ENCODE peak calls at places on chromosome 9, in nine cellular contexts. E is SIG-M5; K is activated T-cell treated with anti-CD3 and anti-CD28 coated beads for 1 hour; G is anterior cingulate cortex; R is spleen; J is AML-193; V is neural progenitor cell; U is psoas muscle; W is activated naive CD8-positive, alpha-beta T cell treated with anti-CD3 and anti-CD28 coated beads, Interleukin-2, amount 50 U/mL, for 16 hours. N is an unnamed sample.

GRCh38 chr9:93354451-93354850 is 97.0 kb upstream of the FAM120A start:
- DNase-seq in G (no peak), U (no peak), E (no peak), J (no peak), R (no peak), V (no peak), W (no peak), K (no peak), N (no peak)

GRCh38 chr9:127336708-127337352 is 60.1 kb upstream of the SLC2A8 start:
- DNase-seq in K (no peak), R (no peak), V (no peak), E (no peak), J (no peak), U (peak), W (no peak), G (no peak), N (peak)

GRCh38 chr9:25427898-25428297 is 250.3 kb downstream of the TUSC1 start:
- DNase-seq in W (no peak), J (no peak), E (no peak), R (peak), V (no peak), G (no peak), U (no peak), K (no peak), N (no peak)

GRCh38 chr9:15373881-15374280 is 48.8 kb upstream of the SNAPC3 start:
- DNase-seq in K (no peak), E (no peak), J (no peak), G (no peak), U (no peak), R (no peak), W (no peak), V (no peak), N (no peak)

GRCh38 chr9:123049589-123050222 is 16.2 kb downstream of the GPR21 start:
- DNase-seq in E (no peak), J (no peak), U (no peak), V (no peak), W (no peak), R (no peak), K (no peak), G (no peak), N (no peak)

GRCh38 chr9:20988916-20989315 is 42.5 kb downstream of the HACD4 start:
- DNase-seq in V (no peak), R (no peak), U (no peak), G (no peak), E (no peak), K (no peak), J (no peak), W (no peak), N (no peak)

GRCh38 chr9:86792136-86792535 is 155.2 kb downstream of the GAS1 start:
- DNase-seq in U (no peak), V (no peak), K (no peak), W (no peak), R (no peak), E (no peak), G (no peak), J (no peak), N (no peak)

GRCh38 chr9:121876212-121876611 is 216.9 kb downstream of the TTLL11 start:
- DNase-seq in K (no peak), U (no peak), W (no peak), J (no peak), E (no peak), G (no peak), V (no peak), R (no peak), N (no peak)

GRCh38 chr9:98805506-98806272 is 1.8 kb upstream of the GALNT12 start:
- DNase-seq in G (no peak), U (no peak), V (no peak), E (no peak), K (no peak), R (no peak), W (no peak), J (no peak), N (no peak)

GRCh38 chr9:33923079-33923478 is 106.1 kb downstream of the UBE2R2 start:
- DNase-seq in J (no peak), K (no peak), E (no peak), G (no peak), W (no peak), V (no peak), U (no peak), R (peak), N (no peak)

GRCh38 chr9:123614503-123615258 is 258.7 kb downstream of the CRB2 start:
- DNase-seq in R (no peak), G (no peak), W (no peak), E (no peak), V (no peak), K (no peak), J (no peak), U (no peak), N (no peak)

GRCh38 chr9:114385412-114386181 is 2.2 kb downstream of the AKNA start:
- DNase-seq in E (peak), V (no peak), G (peak), W (peak), R (peak), U (peak), J (peak), K (peak), N (peak)

GRCh38 chr9:27548055-27548741 is 18.6 kb upstream of the MOB3B start:
- DNase-seq in U (no peak), V (peak), W (no peak), J (peak), G (no peak), E (no peak), R (no peak), K (no peak), N (no peak)

GRCh38 chr9:70490478-70490877 is 76.0 kb upstream of the KLF9 start:
- DNase-seq in K (no peak), E (no peak), G (no peak), R (no peak), W (no peak), J (no peak), V (no peak), U (no peak), N (no peak)

GRCh38 chr9:95094002-95094401 is 223.5 kb downstream of the FANCC start:
- DNase-seq in U (no peak), R (no peak), V (no peak), E (no peak), K (no peak), J (no peak), G (no peak), W (no peak), N (no peak)

GRCh38 chr9:97528529-97529230 is 27.2 kb downstream of the TMOD1 start:
- DNase-seq in W (no peak), K (no peak), U (no peak), R (no peak), E (no peak), V (no peak), G (no peak), J (no peak), N (no peak)

GRCh38 chr9:111839387-111839786 is 44.6 kb upstream of the SHOC1 start:
- DNase-seq in G (no peak), R (peak), W (no peak), K (no peak), V (no peak), J (peak), E (no peak), U (peak), N (no peak)

GRCh38 chr9:122338536-122338935 is 32.3 kb upstream of the PTGS1 start:
- DNase-seq in W (no peak), U (no peak), V (no peak), J (no peak), G (no peak), R (no peak), K (no peak), E (no peak), N (no peak)

GRCh38 chr9:114047717-114048116 is 30.4 kb downstream of the AMBP start:
- DNase-seq in E (no peak), R (no peak), V (peak), G (no peak), W (no peak), J (peak), U (no peak), K (no peak), N (no peak)

GRCh38 chr9:113310538-113310937 is 7.4 kb upstream of the RNF183 start:
- DNase-seq in E (no peak), J (no peak), W (no peak), U (no peak), G (no peak), V (no peak), K (no peak), R (no peak), N (no peak)